ENCODE peak calls at places on chromosomes 3 and 15, in seven cellular contexts. B is dorsolateral prefrontal cortex; G is fibroblast of the aortic adventitia; A is H54; Z is kidney tubule cell; V is ACHN; F is stimulated activated CD8-positive, alpha-beta memory T cell treated with anti-CD3 and anti-CD28 coated beads, Interleukin-7, amount 100 ng/mL, for 1 hour. L is an unnamed sample.

GRCh38 chr3:148727242-148727641 is 29.5 kb downstream of the AGTR1 start:
- DNase-seq in V (peak), F (no peak), A (no peak), B (peak), G (no peak), Z (peak), L (no peak)

GRCh38 chr3:196024968-196025367 is 56.9 kb downstream of the TFRC start:
- DNase-seq in F (no peak), B (no peak), G (no peak), A (no peak), V (no peak), Z (no peak), L (no peak)

GRCh38 chr3:54630111-54630623 is 297.7 kb downstream of the LRTM1 start:
- DNase-seq in A (no peak), F (no peak), G (no peak), V (no peak), B (no peak), Z (no peak), L (no peak)

GRCh38 chr15:40367673-40368611 is 9.9 kb downstream of the DISP2 start:
- DNase-seq in A (peak), B (peak), V (peak), F (peak), G (peak), Z (peak), L (peak)

GRCh38 chr15:55361048-55361447 is 42.0 kb downstream of the PIGB start:
- DNase-seq in V (no peak), Z (no peak), F (no peak), A (no peak), G (no peak), B (no peak), L (no peak)

GRCh38 chr15:66153549-66154415 is 99.8 kb downstream of the MEGF11 start:
- DNase-seq in A (no peak), F (no peak), V (no peak), Z (peak), B (no peak), G (no peak), L (no peak)

GRCh38 chr15:40826123-40827075 is 2.1 kb downstream of the PPP1R14D start:
- DNase-seq in V (no peak), F (no peak), Z (no peak), G (no peak), B (no peak), A (no peak), L (no peak)

GRCh38 chr3:101577276-101577675 is 3.3 kb downstream of the PCNP start:
- DNase-seq in Z (no peak), B (no peak), G (no peak), F (no peak), A (no peak), V (no peak), L (no peak)

GRCh38 chr3:95049841-95050240 is 987.0 kb downstream of the NSUN3 start:
- DNase-seq in G (no peak), B (no peak), F (no peak), A (no peak), V (no peak), Z (no peak), L (no peak)

GRCh38 chr3:129352650-129353588 is 74.2 kb downstream of the HMCES start:
- DNase-seq in V (no peak), Z (peak), F (no peak), B (no peak), G (no peak), A (no peak), L (no peak)

GRCh38 chr3:166100710-166101109 is 263.5 kb upstream of the BCHE start:
- DNase-seq in G (no peak), B (no peak), V (no peak), A (no peak), Z (no peak), F (no peak), L (no peak)

GRCh38 chr3:58607816-58608215 is 30.6 kb upstream of the FAM107A start:
- DNase-seq in F (no peak), V (peak), B (no peak), G (no peak), A (no peak), Z (peak), L (no peak)

GRCh38 chr3:39762537-39762936 is 46.9 kb upstream of the MYRIP start:
- DNase-seq in A (no peak), B (no peak), G (no peak), V (no peak), F (no peak), Z (no peak), L (no peak)

GRCh38 chr3:155232605-155233004 is 60.9 kb downstream of the STRIT1 start:
- DNase-seq in B (no peak), G (peak), F (no peak), Z (peak), V (no peak), A (peak), L (no peak)

GRCh38 chr15:42494998-42495360 is 455 bp upstream of the SNAP23 start:
- DNase-seq in Z (peak), A (peak), V (peak), G (peak), B (no peak), F (no peak), L (no peak)

GRCh38 chr3:105526349-105527111 is 159.8 kb downstream of the ALCAM start:
- DNase-seq in F (no peak), A (no peak), B (no peak), G (no peak), Z (peak), V (no peak), L (no peak)

GRCh38 chr15:61243984-61244593 is 15.0 kb upstream of the RORA start:
- DNase-seq in Z (peak), V (no peak), A (no peak), F (no peak), G (no peak), B (no peak), L (no peak)

L was measured in Peyer's patch.